ENCODE peak calls at places on chromosomes 12 and 14, in five cellular contexts. Q is tibial artery, O is Calu3, A is foreskin fibroblast, X is transverse colon. E is an unnamed sample.

GRCh38 chr12:19021646-19022045 is 107.9 kb upstream of the PLEKHA5 start:
- DNase-seq in Q (no peak), O (no peak), A (peak), X (no peak), E (no peak)

GRCh38 chr14:89268514-89268913 is 148.5 kb downstream of the FOXN3 start:
- DNase-seq in Q (no peak), O (no peak), A (no peak), X (no peak), E (no peak)

GRCh38 chr12:85422766-85423165 is 142.7 kb downstream of the ALX1 start:
- DNase-seq in Q (no peak), O (no peak), A (no peak), X (no peak), E (no peak)

GRCh38 chr14:24806061-24806678 is 172.2 kb upstream of the GZMB start:
- DNase-seq in Q (no peak), O (peak), A (peak), X (peak), E (peak)

GRCh38 chr12:10358131-10358530 is 31.7 kb downstream of the KLRK1 start:
- DNase-seq in Q (no peak), O (no peak), A (no peak), X (no peak), E (no peak)

GRCh38 chr12:45089417-45089816 is 38.5 kb upstream of the DBX2 start:
- DNase-seq in Q (no peak), O (no peak), A (peak), X (no peak), E (no peak)

GRCh38 chr14:65792208-65792905 is 379.8 kb downstream of the FUT8 start:
- DNase-seq in Q (no peak), O (peak), A (peak), X (no peak), E (no peak)

GRCh38 chr14:92794547-92794941 is 439 bp downstream of the GOLGA5 start:
- DNase-seq in Q (no peak), O (no peak), A (peak), X (peak), E (no peak)

GRCh38 chr14:68951800-68952540 is 27.1 kb downstream of the ACTN1 start:
- DNase-seq in Q (no peak), O (no peak), A (no peak), X (no peak), E (no peak)

DNA sequence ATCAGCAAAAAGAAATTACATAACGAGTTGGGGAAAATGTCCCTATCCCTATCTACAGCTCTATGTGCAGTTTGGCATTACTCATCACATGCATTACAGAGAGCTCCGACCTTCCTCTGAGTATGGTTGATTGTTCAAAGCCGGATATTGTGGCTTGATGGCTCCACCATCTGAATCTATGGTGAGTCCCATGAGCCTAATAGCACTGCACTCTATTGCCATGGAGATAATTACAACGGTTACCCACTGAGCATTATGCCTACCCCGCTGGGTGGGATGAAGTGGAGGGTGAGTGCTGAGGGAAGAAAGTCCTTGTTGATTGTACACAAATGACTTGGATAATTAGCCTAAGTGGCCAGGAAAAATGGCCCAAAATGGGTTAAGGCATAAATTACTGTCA is 800.5 kb downstream of the NRXN3 start:
- DNase-seq in Q (no peak), O (no peak), A (no peak), X (no peak), E (no peak)
- TF ChIP-seq CTCF in Q (no peak), O (no peak), A (no peak), X (no peak), E (no peak)

GRCh38 chr14:56244138-56244789 is 126.1 kb downstream of the PELI2 start:
- DNase-seq in Q (no peak), O (no peak), A (peak), X (no peak), E (no peak)

GRCh38 chr14:56243110-56243509 is 124.9 kb downstream of the PELI2 start:
- DNase-seq in Q (no peak), O (no peak), A (peak), X (no peak), E (no peak)

GRCh38 chr14:56248442-56248841 is 130.2 kb downstream of the PELI2 start:
- DNase-seq in Q (no peak), O (no peak), A (no peak), X (no peak), E (no peak)

GRCh38 chr14:56247495-56248087 is 129.4 kb downstream of the PELI2 start:
- DNase-seq in Q (no peak), O (no peak), A (peak), X (no peak), E (no peak)
- TF ChIP-seq CTCF in Q (no peak), O (no peak), A (peak), X (peak), E (peak)

GRCh38 chr12:95762123-95762785 is 28.3 kb downstream of the NTN4 start:
- DNase-seq in Q (no peak), O (no peak), A (no peak), X (no peak), E (no peak)
- TF ChIP-seq CTCF in Q (no peak), O (no peak), A (no peak), X (no peak), E (no peak)

DNA sequence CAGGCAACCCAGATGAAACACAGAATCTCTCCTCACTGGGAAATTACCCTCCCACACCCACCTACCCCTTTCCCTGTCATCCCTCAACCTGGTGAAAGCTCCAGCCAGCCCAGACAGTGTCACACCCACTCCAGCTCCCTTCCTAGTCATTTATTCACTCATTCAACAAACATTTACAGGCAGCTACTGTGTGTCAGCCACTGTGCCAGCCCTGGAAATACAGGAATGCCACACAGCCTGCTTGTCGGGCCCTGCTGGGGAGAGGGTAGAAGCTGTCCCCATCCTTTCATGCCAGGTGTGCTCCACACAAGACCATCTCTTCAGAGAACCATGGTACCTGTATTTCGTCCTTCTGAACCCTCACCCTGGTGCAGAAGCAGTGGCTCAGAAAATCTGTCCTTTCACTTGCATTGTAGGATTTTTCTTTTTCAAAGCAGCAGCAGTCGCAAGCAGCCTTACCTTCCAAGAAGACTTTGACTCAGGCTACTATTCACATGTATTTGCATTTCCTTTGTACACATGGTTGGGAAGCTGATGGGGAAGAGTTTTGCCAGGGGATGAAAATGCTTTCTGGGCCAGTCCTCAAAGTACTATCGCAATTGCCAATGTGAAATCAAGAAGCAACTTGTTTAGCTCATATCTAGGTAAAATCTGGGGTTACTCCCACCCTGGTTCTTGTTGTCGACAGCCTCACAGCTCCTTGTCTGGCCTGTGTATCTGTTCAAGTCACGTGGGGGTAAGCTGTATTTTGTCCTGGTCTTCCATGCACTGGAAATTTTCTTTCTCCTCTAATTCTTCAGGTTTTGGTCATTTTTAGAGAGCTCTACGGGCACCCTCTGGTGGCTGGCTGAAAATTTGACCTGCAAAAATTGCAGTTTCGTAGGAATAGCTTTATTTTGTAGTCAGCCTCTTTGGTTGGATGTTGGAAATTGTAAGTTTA is 147.4 kb upstream of the EGLN3 start:
- DNase-seq in Q (no peak), O (peak), A (peak), X (peak), E (no peak)
- TF ChIP-seq CTCF in Q (peak), O (peak), A (peak), X (peak), E (peak)

GRCh38 chr14:22558221-22558913 is 30.7 kb downstream of the DAD1 start:
- DNase-seq in Q (no peak), O (no peak), A (no peak), X (no peak), E (no peak)
- TF ChIP-seq CTCF in Q (no peak), O (no peak), A (peak), X (no peak), E (peak)

DNA sequence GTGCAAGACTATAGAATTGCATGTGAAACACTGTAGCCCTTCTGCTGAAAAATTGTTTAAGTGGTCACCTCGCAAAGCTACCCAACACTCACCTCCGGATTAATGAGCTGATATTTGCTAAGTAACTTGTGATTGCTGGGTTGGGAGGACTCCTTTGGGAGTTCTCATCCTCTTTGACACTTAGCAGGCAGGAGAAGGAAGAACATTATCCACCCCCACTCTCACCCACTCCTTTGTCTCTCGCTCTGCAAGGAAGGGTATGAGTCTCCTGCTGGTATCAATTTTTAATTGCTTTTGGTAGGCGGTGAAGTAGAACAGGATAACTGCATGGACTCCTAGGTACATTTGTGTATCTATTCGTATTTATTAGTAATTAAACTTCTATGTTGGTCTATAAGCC is 6.9 kb upstream of the ABHD12B start:
- DNase-seq in Q (no peak), O (no peak), A (no peak), X (no peak), E (no peak)
- TF ChIP-seq CTCF in Q (no peak), O (no peak), A (no peak), X (no peak), E (no peak)

E was measured in progenitor cell of endocrine pancreas.